ENCODE peak calls at places on chromosomes 1 and 21, in eight cellular contexts. One of them, this sample, is unnamed.

GRCh38 chr1:156801409-156802121 is 15.1 kb downstream of the SH2D2A start:
- DNase-seq in NT2/D1: no peak
- DNase-seq in PC-3: no peak
- DNase-seq in mammary epithelial cell: no peak
- DNase-seq in fibroblast of lung: peak
- DNase-seq in colonic mucosa: no peak
- DNase-seq in Karpas-422: no peak
- DNase-seq in IMR-90: peak
- DNase-seq in this sample: no peak

GRCh38 chr1:209673631-209674417 is 1.4 kb upstream of the G0S2 start:
- DNase-seq in NT2/D1: no peak
- DNase-seq in colonic mucosa: peak
- DNase-seq in fibroblast of lung: no peak
- DNase-seq in mammary epithelial cell: no peak
- DNase-seq in Karpas-422: no peak
- DNase-seq in IMR-90: no peak
- DNase-seq in PC-3: no peak
- DNase-seq in this sample: no peak

GRCh38 chr1:95686217-95686616 is 452.2 kb downstream of the RWDD3 start:
- DNase-seq in PC-3: no peak
- DNase-seq in IMR-90: no peak
- DNase-seq in Karpas-422: no peak
- DNase-seq in colonic mucosa: no peak
- DNase-seq in NT2/D1: no peak
- DNase-seq in fibroblast of lung: no peak
- DNase-seq in mammary epithelial cell: no peak
- DNase-seq in this sample: no peak

GRCh38 chr1:179798213-179798863 is 55.2 kb downstream of the FAM163A start:
- DNase-seq in PC-3: no peak
- DNase-seq in fibroblast of lung: no peak
- DNase-seq in Karpas-422: no peak
- DNase-seq in colonic mucosa: no peak
- DNase-seq in NT2/D1: no peak
- DNase-seq in mammary epithelial cell: no peak
- DNase-seq in IMR-90: no peak
- DNase-seq in this sample: no peak

GRCh38 chr1:8083739-8084484 is 57.8 kb upstream of the ERRFI1 start:
- DNase-seq in mammary epithelial cell: peak
- DNase-seq in fibroblast of lung: peak
- DNase-seq in IMR-90: peak
- DNase-seq in Karpas-422: no peak
- DNase-seq in colonic mucosa: no peak
- DNase-seq in NT2/D1: no peak
- DNase-seq in PC-3: peak
- DNase-seq in this sample: no peak

GRCh38 chr1:15095492-15095867 is 58.1 kb upstream of the TMEM51 start:
- DNase-seq in PC-3: no peak
- DNase-seq in IMR-90: no peak
- DNase-seq in mammary epithelial cell: no peak
- DNase-seq in Karpas-422: peak
- DNase-seq in colonic mucosa: no peak
- DNase-seq in NT2/D1: no peak
- DNase-seq in fibroblast of lung: no peak
- DNase-seq in this sample: no peak

GRCh38 chr21:33973268-33973667 is 57.7 kb upstream of the ATP5PO start:
- DNase-seq in mammary epithelial cell: no peak
- DNase-seq in colonic mucosa: no peak
- DNase-seq in fibroblast of lung: peak
- DNase-seq in Karpas-422: no peak
- DNase-seq in NT2/D1: no peak
- DNase-seq in IMR-90: no peak
- DNase-seq in PC-3: no peak
- DNase-seq in this sample: no peak

GRCh38 chr1:235063068-235063765 is 65.4 kb downstream of the TOMM20 start:
- DNase-seq in NT2/D1: no peak
- DNase-seq in Karpas-422: no peak
- DNase-seq in mammary epithelial cell: no peak
- DNase-seq in fibroblast of lung: no peak
- DNase-seq in PC-3: no peak
- DNase-seq in colonic mucosa: no peak
- DNase-seq in IMR-90: no peak
- DNase-seq in this sample: no peak

GRCh38 chr1:235093685-235094592 is 34.7 kb downstream of the TOMM20 start:
- DNase-seq in NT2/D1: peak
- DNase-seq in IMR-90: peak
- DNase-seq in colonic mucosa: peak
- DNase-seq in mammary epithelial cell: no peak
- DNase-seq in PC-3: peak
- DNase-seq in Karpas-422: peak
- DNase-seq in fibroblast of lung: peak
- DNase-seq in this sample: peak

DNA sequence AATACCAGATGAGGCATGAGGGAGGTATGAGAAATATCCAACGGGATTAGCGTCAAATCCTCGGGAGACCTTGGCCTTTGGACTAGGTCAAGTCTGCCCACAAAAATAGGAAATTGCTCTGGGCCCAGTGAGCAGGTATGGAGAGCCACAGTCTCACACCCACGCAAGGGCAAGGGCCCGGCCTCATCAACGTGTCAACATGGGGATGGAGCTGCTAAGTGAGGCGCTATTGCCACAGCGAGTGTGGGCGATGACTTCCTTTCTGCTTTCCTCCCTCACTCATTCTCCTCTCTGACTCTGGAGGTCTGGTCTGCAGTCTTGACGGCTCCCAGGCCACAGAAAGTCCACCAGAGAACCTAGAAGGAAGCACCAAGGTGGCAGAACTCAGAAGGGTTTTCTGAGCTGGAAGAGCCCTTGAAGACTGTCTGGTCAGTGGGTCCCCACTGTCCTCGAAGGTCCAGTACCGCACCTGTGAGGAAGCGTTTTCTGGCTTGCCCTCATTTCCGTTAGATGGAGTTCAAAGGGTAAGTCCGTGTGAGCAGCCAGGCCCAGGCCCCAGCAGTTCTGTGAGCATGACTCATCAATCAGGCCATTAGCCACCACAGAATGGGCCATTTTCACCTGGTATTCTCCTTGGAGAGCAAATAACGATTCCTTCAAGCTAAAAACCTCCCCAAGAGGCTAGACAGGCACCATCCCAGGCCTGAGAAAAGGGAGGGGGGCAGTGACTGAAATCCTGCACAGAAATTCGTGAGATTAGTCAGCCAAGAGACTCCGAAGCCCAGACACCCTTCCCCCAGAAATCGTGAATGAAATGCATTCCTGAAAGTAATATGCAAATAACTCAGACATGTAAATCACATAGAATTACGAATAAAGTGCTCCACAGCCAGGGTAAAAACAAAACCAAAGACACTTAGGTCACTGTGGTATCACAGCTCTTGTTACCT is 66.2 kb downstream of the BCAR3 start:
- DNase-seq in fibroblast of lung: peak
- DNase-seq in Karpas-422: no peak
- DNase-seq in mammary epithelial cell: peak
- DNase-seq in colonic mucosa: peak
- DNase-seq in PC-3: peak
- DNase-seq in IMR-90: peak
- DNase-seq in NT2/D1: no peak
- DNase-seq in this sample: no peak
- H3K9ac ChIP-seq in fibroblast of lung: no peak
- H3K9ac ChIP-seq in Karpas-422: no peak
- H3K9ac ChIP-seq in mammary epithelial cell: peak
- H3K9ac ChIP-seq in colonic mucosa: no peak
- H3K9ac ChIP-seq in PC-3: peak
- H3K9ac ChIP-seq in IMR-90: no peak
- H3K9ac ChIP-seq in NT2/D1: peak
- H3K9ac ChIP-seq in this sample: no peak

DNA sequence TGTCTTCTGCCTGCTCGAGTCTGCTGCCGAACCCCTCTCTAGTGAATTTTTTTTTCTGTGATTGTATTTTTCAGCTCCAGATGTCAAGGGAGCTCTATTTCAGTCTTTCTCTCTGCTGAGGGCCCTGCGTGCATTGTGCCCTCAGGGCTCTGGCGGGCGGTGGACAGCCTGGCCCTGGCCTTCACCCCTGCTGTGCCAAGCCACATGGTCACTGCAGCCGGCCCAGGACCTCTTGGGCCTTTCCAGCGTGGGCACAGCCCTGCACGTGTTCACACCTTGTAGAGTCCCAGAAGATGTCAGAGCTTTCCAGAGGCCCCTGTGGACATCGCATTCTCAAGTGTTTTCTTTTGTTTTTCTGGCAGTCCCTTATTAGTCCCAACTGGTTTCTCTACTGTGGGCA is 55.7 kb downstream of the PCNT start:
- DNase-seq in IMR-90: no peak
- DNase-seq in NT2/D1: no peak
- DNase-seq in mammary epithelial cell: no peak
- DNase-seq in Karpas-422: no peak
- DNase-seq in colonic mucosa: no peak
- DNase-seq in PC-3: no peak
- DNase-seq in fibroblast of lung: no peak
- DNase-seq in this sample: no peak
- H3K9ac ChIP-seq in IMR-90: no peak
- H3K9ac ChIP-seq in NT2/D1: no peak
- H3K9ac ChIP-seq in mammary epithelial cell: no peak
- H3K9ac ChIP-seq in Karpas-422: no peak
- H3K9ac ChIP-seq in colonic mucosa: no peak
- H3K9ac ChIP-seq in PC-3: no peak
- H3K9ac ChIP-seq in fibroblast of lung: no peak
- H3K9ac ChIP-seq in this sample: no peak

DNA sequence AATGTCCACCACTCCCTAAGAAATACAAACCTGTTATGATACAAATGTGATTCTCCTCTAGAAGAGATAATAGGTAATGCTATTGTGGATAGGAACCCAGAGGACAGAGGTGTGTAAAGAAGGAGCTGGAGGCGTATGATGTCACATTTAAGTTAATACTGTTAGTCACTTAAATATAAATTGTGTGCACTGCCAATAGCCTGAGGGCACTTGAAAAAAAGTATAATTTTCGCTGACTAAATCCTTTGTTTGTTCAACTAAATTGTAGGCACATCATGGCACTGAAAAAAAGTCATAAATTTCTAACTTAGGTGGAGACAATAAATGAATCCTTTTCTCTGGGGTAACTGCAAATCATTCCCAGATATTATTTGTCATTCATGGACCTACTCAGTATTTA is 4.4 kb downstream of the RCSD1 start:
- DNase-seq in fibroblast of lung: no peak
- DNase-seq in mammary epithelial cell: no peak
- DNase-seq in colonic mucosa: no peak
- DNase-seq in NT2/D1: no peak
- DNase-seq in Karpas-422: no peak
- DNase-seq in IMR-90: no peak
- DNase-seq in PC-3: peak
- DNase-seq in this sample: no peak
- H3K9ac ChIP-seq in fibroblast of lung: no peak
- H3K9ac ChIP-seq in mammary epithelial cell: no peak
- H3K9ac ChIP-seq in colonic mucosa: no peak
- H3K9ac ChIP-seq in NT2/D1: no peak
- H3K9ac ChIP-seq in Karpas-422: no peak
- H3K9ac ChIP-seq in IMR-90: no peak
- H3K9ac ChIP-seq in PC-3: no peak
- H3K9ac ChIP-seq in this sample: peak

GRCh38 chr1:11850121-11850520 is 2.5 kb upstream of the NPPA start:
- DNase-seq in Karpas-422: no peak
- DNase-seq in colonic mucosa: no peak
- DNase-seq in mammary epithelial cell: no peak
- DNase-seq in NT2/D1: no peak
- DNase-seq in PC-3: no peak
- DNase-seq in fibroblast of lung: no peak
- DNase-seq in IMR-90: no peak
- DNase-seq in this sample: no peak
- H3K9ac ChIP-seq in Karpas-422: no peak
- H3K9ac ChIP-seq in colonic mucosa: no peak
- H3K9ac ChIP-seq in mammary epithelial cell: no peak
- H3K9ac ChIP-seq in NT2/D1: no peak
- H3K9ac ChIP-seq in PC-3: no peak
- H3K9ac ChIP-seq in fibroblast of lung: no peak
- H3K9ac ChIP-seq in IMR-90: no peak
- H3K9ac ChIP-seq in this sample: no peak

GRCh38 chr1:205604825-205605544 is 26.8 kb downstream of the ELK4 start:
- DNase-seq in mammary epithelial cell: no peak
- DNase-seq in NT2/D1: no peak
- DNase-seq in fibroblast of lung: no peak
- DNase-seq in Karpas-422: peak
- DNase-seq in PC-3: no peak
- DNase-seq in colonic mucosa: no peak
- DNase-seq in IMR-90: no peak
- DNase-seq in this sample: no peak
- H3K9ac ChIP-seq in mammary epithelial cell: no peak
- H3K9ac ChIP-seq in NT2/D1: no peak
- H3K9ac ChIP-seq in fibroblast of lung: no peak
- H3K9ac ChIP-seq in Karpas-422: no peak
- H3K9ac ChIP-seq in PC-3: no peak
- H3K9ac ChIP-seq in colonic mucosa: no peak
- H3K9ac ChIP-seq in IMR-90: no peak
- H3K9ac ChIP-seq in this sample: no peak

GRCh38 chr21:43921979-43922945 is 57.2 kb downstream of the AGPAT3 start:
- DNase-seq in Karpas-422: peak
- DNase-seq in NT2/D1: no peak
- DNase-seq in colonic mucosa: no peak
- DNase-seq in fibroblast of lung: peak
- DNase-seq in mammary epithelial cell: no peak
- DNase-seq in PC-3: no peak
- DNase-seq in IMR-90: peak
- DNase-seq in this sample: peak
- H3K9ac ChIP-seq in Karpas-422: peak
- H3K9ac ChIP-seq in NT2/D1: peak
- H3K9ac ChIP-seq in colonic mucosa: no peak
- H3K9ac ChIP-seq in fibroblast of lung: no peak
- H3K9ac ChIP-seq in mammary epithelial cell: no peak
- H3K9ac ChIP-seq in PC-3: no peak
- H3K9ac ChIP-seq in IMR-90: no peak
- H3K9ac ChIP-seq in this sample: no peak

This sample was measured in DND-41.